ENCODE peak calls at places on chromosomes 6 and 20, in eight cellular contexts. V is body of pancreas, X is HCT116, I is heart left ventricle, R is right lobe of liver, T is HepG2, J is A549, Z is IMR-90. C is an unnamed sample.

GRCh38 chr20:37392441-37393195 is 46.7 kb downstream of the SRC start:
- ATAC-seq in X (peak), R (peak), V (no peak), T (peak), I (no peak), J (peak), Z (peak), C (no peak)

GRCh38 chr6:53869964-53870363 is 75.2 kb downstream of the LRRC1 start:
- ATAC-seq in T (peak), I (no peak), J (no peak), V (no peak), X (no peak), Z (no peak), R (no peak), C (no peak)

GRCh38 chr6:137395316-137395715 is 98.9 kb downstream of the OLIG3 start:
- ATAC-seq in I (no peak), R (peak), Z (no peak), X (no peak), T (no peak), J (no peak), V (no peak), C (no peak)

GRCh38 chr6:115891111-115891669 is 169.5 kb downstream of the FRK start:
- ATAC-seq in J (peak), R (no peak), Z (no peak), V (no peak), T (no peak), X (no peak), I (no peak), C (no peak)

GRCh38 chr6:28896505-28897392 is 27.0 kb downstream of the TRIM27 start:
- ATAC-seq in V (peak), R (peak), Z (peak), T (peak), X (peak), I (peak), J (peak), C (peak)

GRCh38 chr6:148055410-148055809 is 287.2 kb upstream of the SASH1 start:
- ATAC-seq in R (no peak), I (no peak), Z (no peak), X (no peak), T (no peak), J (no peak), V (no peak), C (no peak)

GRCh38 chr6:73657201-73657600 is 3.4 kb upstream of the SLC17A5 start:
- ATAC-seq in X (peak), I (no peak), T (no peak), J (no peak), R (no peak), V (no peak), Z (no peak), C (no peak)

GRCh38 chr20:45337367-45338120 is 10.7 kb downstream of the SDC4 start:
- ATAC-seq in J (peak), X (peak), Z (peak), T (peak), V (peak), R (peak), I (peak), C (peak)

GRCh38 chr6:11810039-11810541 is 31.5 kb upstream of the ADTRP start:
- ATAC-seq in J (peak), X (no peak), R (peak), I (peak), T (no peak), V (peak), Z (peak), C (peak)

GRCh38 chr6:163038317-163038716 is 310.5 kb downstream of the PACRG start:
- ATAC-seq in I (peak), Z (no peak), T (no peak), X (no peak), V (no peak), R (no peak), J (no peak), C (no peak)

GRCh38 chr6:64013061-64013410 is 377.4 kb downstream of the PHF3 start:
- ATAC-seq in J (no peak), V (no peak), I (peak), T (no peak), R (no peak), X (no peak), Z (no peak), C (no peak)

GRCh38 chr20:11098888-11099287 is 425.1 kb upstream of the JAG1 start:
- ATAC-seq in T (peak), V (no peak), I (no peak), Z (no peak), R (no peak), J (no peak), X (peak), C (no peak)

GRCh38 chr6:168901076-168901475 is 352.6 kb downstream of the THBS2 start:
- ATAC-seq in J (no peak), T (no peak), V (no peak), R (no peak), X (no peak), I (no peak), Z (no peak), C (no peak)

GRCh38 chr6:9116026-9116425 is 680.7 kb upstream of the SLC35B3 start:
- ATAC-seq in R (no peak), V (no peak), Z (peak), J (no peak), T (no peak), X (no peak), I (no peak), C (no peak)

GRCh38 chr20:43863821-43864544 is 50.7 kb upstream of the TOX2 start:
- ATAC-seq in Z (no peak), I (no peak), V (no peak), T (no peak), R (peak), J (no peak), X (no peak), C (peak)

GRCh38 chr6:137692806-137693205 is 174.3 kb upstream of the TNFAIP3 start:
- ATAC-seq in Z (no peak), R (no peak), T (no peak), X (no peak), I (no peak), J (no peak), V (no peak), C (no peak)

GRCh38 chr6:10441004-10441654 is 26.3 kb upstream of the TFAP2A start:
- ATAC-seq in Z (peak), J (peak), T (peak), R (peak), I (no peak), X (peak), V (no peak), C (no peak)

GRCh38 chr6:87909849-87910248 is 137.8 kb upstream of the SPACA1 start:
- ATAC-seq in Z (peak), X (no peak), T (no peak), V (no peak), R (no peak), J (no peak), I (no peak), C (no peak)

GRCh38 chr20:35248641-35249475 is 22.4 kb downstream of the MMP24 start:
- ATAC-seq in R (no peak), J (peak), I (no peak), T (peak), X (no peak), V (no peak), Z (peak), C (no peak)

GRCh38 chr6:11343963-11344714 is 111.7 kb upstream of the NEDD9 start:
- ATAC-seq in V (peak), X (peak), R (peak), I (no peak), Z (no peak), T (peak), J (peak), C (no peak)

GRCh38 chr6:1762203-1762602 is 152.5 kb downstream of the FOXC1 start:
- ATAC-seq in V (peak), I (no peak), J (no peak), X (no peak), Z (no peak), T (no peak), R (peak), C (no peak)

GRCh38 chr6:137094411-137095008 is 49.7 kb upstream of the IL20RA start:
- ATAC-seq in T (peak), I (peak), V (peak), Z (peak), J (peak), X (peak), R (peak), C (peak)

GRCh38 chr6:163260111-163260895 is 154.2 kb upstream of the QKI start:
- ATAC-seq in R (no peak), T (peak), I (peak), X (no peak), J (no peak), V (no peak), Z (no peak), C (peak)

GRCh38 chr20:20824924-20825584 is 112.6 kb upstream of the RALGAPA2 start:
- ATAC-seq in X (peak), V (peak), T (peak), Z (peak), I (peak), R (peak), J (peak), C (no peak)

GRCh38 chr20:2059411-2059810 is 42.2 kb upstream of the STK35 start:
- ATAC-seq in Z (no peak), T (no peak), V (no peak), X (no peak), J (no peak), R (no peak), I (no peak), C (no peak)

GRCh38 chr6:45448417-45449389 is 71.0 kb upstream of the SUPT3H start:
- ATAC-seq in R (no peak), X (no peak), V (no peak), J (no peak), Z (no peak), I (no peak), T (no peak), C (no peak)

GRCh38 chr20:34713194-34713943 is 9.2 kb downstream of the TP53INP2 start:
- ATAC-seq in Z (peak), I (peak), J (peak), T (peak), V (no peak), R (no peak), X (no peak), C (no peak)

GRCh38 chr6:84428300-84428907 is 201.0 kb upstream of the CEP162 start:
- ATAC-seq in X (peak), J (peak), V (peak), T (peak), Z (peak), I (no peak), R (peak), C (no peak)

GRCh38 chr20:62387993-62388635 is 1.2 kb downstream of the RPS21 start:
- ATAC-seq in X (no peak), I (no peak), R (no peak), J (no peak), V (no peak), T (no peak), Z (no peak), C (no peak)

GRCh38 chr20:62390306-62391164 is 3.6 kb downstream of the RPS21 start:
- ATAC-seq in J (no peak), V (no peak), R (no peak), I (no peak), X (no peak), Z (no peak), T (no peak), C (no peak)

GRCh38 chr20:62388839-62389600 is 2.1 kb downstream of the RPS21 start:
- ATAC-seq in I (no peak), Z (no peak), T (no peak), X (no peak), R (no peak), V (no peak), J (no peak), C (no peak)

GRCh38 chr20:62391165-62392076 is 4.5 kb downstream of the RPS21 start:
- ATAC-seq in R (peak), T (no peak), I (no peak), V (no peak), X (no peak), Z (no peak), J (no peak), C (no peak)

DNA sequence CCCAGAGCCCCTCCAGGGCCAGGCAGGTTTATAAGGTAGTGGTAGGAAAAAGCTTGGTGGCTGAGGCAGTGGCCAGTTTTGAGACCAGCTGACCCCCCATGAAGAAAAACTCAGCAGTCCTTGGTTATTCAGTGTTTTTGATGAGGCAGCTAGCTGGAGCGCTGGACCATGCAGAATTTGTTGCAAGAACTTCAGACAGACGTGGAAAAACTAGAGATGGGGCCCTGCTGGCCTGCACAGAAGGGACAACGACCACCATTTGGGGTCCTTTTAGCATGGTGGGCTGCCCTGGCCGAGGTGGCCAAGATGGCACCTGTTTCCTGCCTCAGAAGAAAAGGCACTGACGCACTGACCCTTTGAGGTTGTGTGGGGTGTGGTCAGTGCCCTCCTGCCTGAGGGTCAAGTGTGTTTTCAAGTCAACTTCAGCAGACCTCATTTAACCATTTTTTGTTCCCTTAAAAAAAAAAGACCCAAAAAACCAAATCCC is 2.7 kb downstream of the RPS21 start:
- ATAC-seq in X (no peak), V (no peak), J (no peak), T (no peak), R (no peak), I (no peak), Z (no peak), C (no peak)
- TF ChIP-seq POLR2A in X (no peak), V (no peak), J (no peak), T (peak), R (no peak), I (no peak), Z (no peak), C (no peak)

DNA sequence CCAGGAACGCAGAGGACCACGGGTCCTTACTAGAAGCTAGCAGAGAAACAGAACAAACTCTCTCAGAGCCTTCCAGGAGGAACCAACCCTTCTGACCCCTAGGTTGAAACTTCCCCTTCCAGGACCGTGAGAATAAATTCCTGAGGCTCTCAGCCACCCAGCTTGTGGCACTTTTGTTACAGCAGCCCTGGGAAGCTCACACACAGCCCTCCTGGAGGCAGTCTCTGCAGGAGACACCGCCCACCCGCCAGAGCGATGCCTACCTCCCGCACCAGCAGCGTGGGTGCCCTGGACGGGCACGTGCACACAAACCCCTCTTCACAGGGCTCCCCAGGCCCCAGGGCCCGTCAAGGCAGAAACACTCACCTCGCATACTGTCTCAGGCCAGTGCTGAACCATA is 4.2 kb downstream of the RNASET2 start:
- ATAC-seq in T (no peak), Z (no peak), R (no peak), X (no peak), J (no peak), V (no peak), I (no peak), C (no peak)
- TF ChIP-seq POLR2A in T (no peak), Z (no peak), R (no peak), X (no peak), J (no peak), V (no peak), I (no peak), C (no peak)

GRCh38 chr6:108260809-108261569 is at the start of gene SNX3:
- ATAC-seq in R (peak), I (peak), J (peak), T (peak), V (peak), X (peak), Z (peak), C (peak)
- TF ChIP-seq POLR2A in R (peak), I (no peak), J (peak), T (peak), V (peak), X (peak), Z (peak), C (peak)

GRCh38 chr20:47941869-47942268 is 156.6 kb upstream of the SULF2 start:
- ATAC-seq in I (no peak), Z (no peak), V (no peak), X (no peak), J (no peak), R (no peak), T (no peak), C (no peak)

GRCh38 chr20:47936612-47937011 is 151.3 kb upstream of the SULF2 start:
- ATAC-seq in X (no peak), V (no peak), T (no peak), J (no peak), I (no peak), R (no peak), Z (no peak), C (no peak)

GRCh38 chr20:47934761-47935160 is 149.5 kb upstream of the SULF2 start:
- ATAC-seq in X (no peak), T (no peak), R (no peak), J (no peak), Z (no peak), V (no peak), I (no peak), C (no peak)

DNA sequence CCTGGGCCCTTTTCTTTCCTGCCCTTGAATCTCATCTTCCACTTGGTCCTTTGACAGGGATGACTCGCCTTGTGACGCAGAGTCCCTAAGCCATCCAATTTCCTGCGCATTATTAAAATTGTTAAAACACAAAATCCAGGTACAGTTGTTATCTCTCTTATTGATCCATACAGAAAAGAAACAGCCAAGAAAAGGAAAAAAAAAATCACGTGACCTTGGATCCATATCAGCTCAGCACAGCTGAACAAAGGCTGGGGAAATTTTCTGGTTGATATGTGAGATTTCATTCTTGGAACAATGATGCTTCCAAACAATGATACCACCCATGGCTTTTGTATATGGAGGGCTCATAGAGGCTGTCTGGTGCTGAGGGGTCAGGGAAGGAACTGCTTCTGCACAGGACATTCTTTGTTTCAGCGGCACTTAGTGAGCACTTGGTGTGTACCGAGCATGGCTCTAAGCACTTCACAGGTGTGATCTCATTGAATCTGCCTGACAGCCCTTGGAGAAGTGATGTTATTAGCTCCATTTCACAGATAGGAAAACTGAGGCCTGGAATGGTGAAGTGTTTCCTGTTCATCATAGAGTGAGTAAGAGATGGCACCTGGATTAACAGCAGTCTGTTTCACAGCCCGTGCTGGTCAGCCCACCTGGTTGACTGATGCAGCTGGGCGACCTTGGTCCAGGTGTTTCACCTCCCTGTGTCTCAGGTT is 155.0 kb upstream of the SULF2 start:
- ATAC-seq in J (no peak), Z (no peak), V (no peak), R (no peak), X (no peak), I (no peak), T (no peak), C (no peak)
- TF ChIP-seq POLR2A in J (no peak), Z (no peak), V (no peak), R (no peak), X (no peak), I (no peak), T (no peak), C (no peak)

GRCh38 chr6:96841241-96841824 is 4.1 kb upstream of the GPR63 start:
- ATAC-seq in V (no peak), X (no peak), I (no peak), T (no peak), R (no peak), J (no peak), Z (no peak), C (no peak)

GRCh38 chr6:96832780-96833179 is 4.5 kb downstream of the GPR63 start:
- ATAC-seq in R (no peak), Z (no peak), I (no peak), J (no peak), T (no peak), X (no peak), V (no peak), C (no peak)

GRCh38 chr6:96836579-96837137 is 619 bp downstream of the GPR63 start:
- ATAC-seq in R (peak), I (peak), X (peak), J (peak), V (peak), Z (peak), T (peak), C (peak)

GRCh38 chr6:96834070-96834469 is 3.2 kb downstream of the GPR63 start:
- ATAC-seq in R (no peak), X (no peak), V (no peak), Z (no peak), I (no peak), T (no peak), J (no peak), C (no peak)

GRCh38 chr6:96837138-96837971 is at the start of gene GPR63:
- ATAC-seq in R (peak), J (peak), T (peak), I (peak), Z (peak), V (peak), X (peak), C (peak)
- TF ChIP-seq POLR2A in R (no peak), J (peak), T (no peak), I (no peak), Z (no peak), V (peak), X (peak), C (no peak)

GRCh38 chr20:17969884-17970409 is 1.1 kb downstream of the MGME1 start:
- ATAC-seq in T (no peak), R (no peak), X (no peak), Z (no peak), V (no peak), I (no peak), J (no peak), C (no peak)

GRCh38 chr20:17967595-17968365 is 814 bp downstream of the SNX5 start:
- ATAC-seq in V (no peak), X (peak), T (peak), R (peak), I (no peak), Z (peak), J (peak), C (peak)

GRCh38 chr20:17969276-17969883 is 562 bp downstream of the MGME1 start:
- ATAC-seq in X (peak), J (peak), I (peak), T (peak), Z (peak), R (peak), V (peak), C (no peak)

GRCh38 chr20:17966432-17967312 is 1.9 kb downstream of the SNX5 start:
- ATAC-seq in X (no peak), R (no peak), T (no peak), Z (no peak), I (no peak), V (no peak), J (no peak), C (no peak)

GRCh38 chr20:17968366-17969275 is at the start of the genes MGME1 and SNX5:
- ATAC-seq in V (peak), T (peak), R (peak), J (peak), Z (peak), X (peak), I (peak), C (peak)
- TF ChIP-seq POLR2A in V (peak), T (peak), R (peak), J (peak), Z (peak), X (peak), I (no peak), C (peak)

DNA sequence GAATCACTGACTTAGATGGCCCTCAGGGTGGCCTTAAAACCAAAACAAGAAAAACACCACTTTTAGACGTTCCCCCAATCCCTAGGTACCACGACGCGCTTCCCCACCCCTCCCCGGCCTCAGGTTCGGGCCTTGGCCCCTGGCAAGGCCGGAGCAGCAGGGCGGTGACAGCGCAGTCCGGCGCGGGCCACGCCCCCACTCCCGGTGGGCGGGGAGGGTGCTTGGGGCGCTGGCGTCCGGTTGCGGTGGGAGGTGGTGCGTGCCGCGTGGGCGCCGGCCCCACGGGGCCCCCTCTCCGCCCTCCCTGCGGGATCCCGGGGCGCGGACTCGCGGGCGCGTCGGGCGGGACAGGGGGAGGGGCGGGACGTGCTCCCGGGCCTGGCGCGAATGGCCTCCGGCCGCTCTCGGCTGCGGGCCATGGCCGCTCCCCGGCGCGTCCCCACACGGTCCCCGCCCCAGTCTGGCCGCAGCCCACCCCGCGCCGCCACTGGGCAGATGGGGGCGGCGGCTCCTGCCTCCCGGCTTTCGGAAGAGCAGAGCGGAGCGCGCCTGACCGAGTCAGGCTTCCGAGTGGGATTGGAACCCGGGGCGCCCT is 852 bp upstream of the PPP1R3G start:
- ATAC-seq in Z (peak), R (peak), T (peak), X (peak), I (peak), V (peak), J (peak), C (peak)
- TF ChIP-seq POLR2A in Z (no peak), R (no peak), T (peak), X (no peak), I (no peak), V (no peak), J (no peak), C (no peak)

C was measured in gastroesophageal sphincter.